ENCODE peak calls at places on chromosome 7, in four cellular contexts. One of them, this sample, is unnamed.

GRCh38 chr7:47792521-47793121 is 155.6 kb downstream of the PKD1L1 start:
- DNase-seq in endothelial cell of umbilical vein: peak
- DNase-seq in K562: peak
- DNase-seq in GM12878: no peak
- DNase-seq in this sample: no peak

GRCh38 chr7:131629203-131629871 is 72.9 kb upstream of the PODXL start:
- DNase-seq in endothelial cell of umbilical vein: peak
- DNase-seq in GM12878: no peak
- DNase-seq in K562: no peak
- DNase-seq in this sample: peak

GRCh38 chr7:105698531-105698930 is 117.2 kb upstream of the EFCAB10 start:
- DNase-seq in GM12878: no peak
- DNase-seq in K562: no peak
- DNase-seq in endothelial cell of umbilical vein: no peak
- DNase-seq in this sample: no peak

GRCh38 chr7:90540406-90540805 is 55.7 kb upstream of the CDK14 start:
- DNase-seq in endothelial cell of umbilical vein: no peak
- DNase-seq in GM12878: no peak
- DNase-seq in K562: no peak
- DNase-seq in this sample: no peak

GRCh38 chr7:73668103-73668937 is 689 bp downstream of the VPS37D start:
- DNase-seq in endothelial cell of umbilical vein: peak
- DNase-seq in K562: no peak
- DNase-seq in GM12878: no peak
- DNase-seq in this sample: no peak

GRCh38 chr7:71005109-71005508 is 126.8 kb upstream of the GALNT17 start:
- DNase-seq in endothelial cell of umbilical vein: no peak
- DNase-seq in K562: no peak
- DNase-seq in GM12878: no peak
- DNase-seq in this sample: no peak

GRCh38 chr7:134875867-134876266 is 96.4 kb downstream of the CALD1 start:
- DNase-seq in K562: no peak
- DNase-seq in GM12878: no peak
- DNase-seq in endothelial cell of umbilical vein: no peak
- DNase-seq in this sample: peak

GRCh38 chr7:1965579-1966294 is 267.0 kb downstream of the MAD1L1 start:
- DNase-seq in endothelial cell of umbilical vein: no peak
- DNase-seq in K562: no peak
- DNase-seq in GM12878: no peak
- DNase-seq in this sample: no peak

GRCh38 chr7:151429555-151430331 is 10.2 kb downstream of the CRYGN start:
- DNase-seq in K562: peak
- DNase-seq in GM12878: peak
- DNase-seq in endothelial cell of umbilical vein: no peak
- DNase-seq in this sample: peak

GRCh38 chr7:26208040-26208439 is 6.5 kb downstream of the CBX3 start:
- DNase-seq in GM12878: no peak
- DNase-seq in endothelial cell of umbilical vein: no peak
- DNase-seq in K562: no peak
- DNase-seq in this sample: no peak

GRCh38 chr7:14403587-14403986 is 414.1 kb upstream of the ETV1 start:
- DNase-seq in K562: no peak
- DNase-seq in endothelial cell of umbilical vein: no peak
- DNase-seq in GM12878: no peak
- DNase-seq in this sample: no peak

GRCh38 chr7:23410446-23411183 is 59.7 kb downstream of the IGF2BP3 start:
- DNase-seq in endothelial cell of umbilical vein: no peak
- DNase-seq in K562: no peak
- DNase-seq in GM12878: peak
- DNase-seq in this sample: no peak

GRCh38 chr7:143434660-143435059 is 8.6 kb upstream of the TAS2R60 start:
- DNase-seq in K562: peak
- DNase-seq in GM12878: no peak
- DNase-seq in endothelial cell of umbilical vein: no peak
- DNase-seq in this sample: peak

GRCh38 chr7:157937432-157937831 is 600.6 kb downstream of the DNAJB6 start:
- DNase-seq in GM12878: no peak
- DNase-seq in endothelial cell of umbilical vein: no peak
- DNase-seq in K562: no peak
- DNase-seq in this sample: no peak
- TF ChIP-seq FOS in GM12878: no peak
- TF ChIP-seq FOS in endothelial cell of umbilical vein: no peak
- TF ChIP-seq FOS in K562: no peak
- TF ChIP-seq FOS in this sample: no peak

DNA sequence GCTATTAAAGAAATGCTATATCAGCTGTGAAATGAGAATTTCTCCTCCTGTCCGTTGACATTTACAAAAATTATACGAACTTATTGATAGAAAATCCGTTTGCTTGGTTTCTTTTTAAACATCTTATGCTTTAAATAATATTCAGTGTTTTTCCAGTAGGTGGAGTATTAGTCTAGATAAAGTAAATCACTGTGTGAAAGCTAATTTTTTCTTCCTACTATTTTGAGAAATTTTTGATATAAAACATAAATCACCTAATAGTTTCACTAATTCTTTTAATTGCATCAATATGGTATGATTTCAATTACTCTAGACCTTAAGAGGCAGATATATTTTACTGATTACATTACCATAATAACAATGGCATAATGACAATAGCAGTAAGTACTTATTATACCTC is 335.2 kb upstream of the C7orf33 start:
- DNase-seq in K562: no peak
- DNase-seq in endothelial cell of umbilical vein: no peak
- DNase-seq in GM12878: no peak
- DNase-seq in this sample: no peak
- TF ChIP-seq FOS in K562: no peak
- TF ChIP-seq FOS in endothelial cell of umbilical vein: no peak
- TF ChIP-seq FOS in GM12878: no peak
- TF ChIP-seq FOS in this sample: no peak

DNA sequence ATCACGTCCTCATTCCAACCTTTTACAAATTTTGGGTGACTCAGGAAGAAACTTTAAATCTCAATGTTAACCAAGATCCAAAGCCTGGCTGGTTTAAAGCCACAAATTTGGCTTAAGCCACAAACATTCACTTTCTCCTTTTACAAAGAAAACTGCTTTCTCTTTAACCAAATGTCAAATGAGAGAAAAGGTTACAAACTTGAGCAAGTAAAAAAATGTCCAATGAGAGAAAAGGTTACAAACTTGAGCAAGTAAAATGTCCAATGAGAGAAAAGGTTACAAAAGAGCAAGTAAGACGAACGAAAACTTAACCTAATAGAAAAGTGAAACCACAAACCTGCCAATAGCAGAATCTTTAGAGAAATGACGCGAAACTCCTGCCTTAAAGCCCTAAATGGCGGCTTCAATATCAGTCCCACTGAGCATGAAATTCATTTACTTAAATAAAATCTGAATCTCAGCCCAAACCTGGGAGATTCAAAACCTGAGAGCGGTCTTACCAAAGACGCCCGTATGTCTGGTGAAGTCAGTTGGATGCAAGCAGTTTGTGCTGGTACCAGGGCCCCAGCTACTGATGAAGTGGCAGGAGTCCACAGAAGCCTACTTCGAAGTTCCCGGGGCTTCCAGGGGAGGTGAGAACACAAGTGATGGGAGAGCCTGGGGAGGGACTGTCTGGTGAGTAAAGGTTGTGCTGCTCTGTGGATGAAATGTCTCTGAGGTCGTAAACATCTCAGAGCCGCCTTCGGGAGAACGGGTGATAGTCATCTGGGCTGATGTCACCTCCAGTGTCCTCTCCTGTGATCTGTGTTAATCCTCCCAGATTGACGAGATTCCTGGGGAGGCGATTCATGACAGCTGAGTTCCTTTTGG is 74.6 kb downstream of the PAXIP1 start:
- DNase-seq in K562: peak
- DNase-seq in GM12878: peak
- DNase-seq in endothelial cell of umbilical vein: peak
- DNase-seq in this sample: peak
- TF ChIP-seq FOS in K562: peak
- TF ChIP-seq FOS in GM12878: peak
- TF ChIP-seq FOS in endothelial cell of umbilical vein: no peak
- TF ChIP-seq FOS in this sample: no peak

DNA sequence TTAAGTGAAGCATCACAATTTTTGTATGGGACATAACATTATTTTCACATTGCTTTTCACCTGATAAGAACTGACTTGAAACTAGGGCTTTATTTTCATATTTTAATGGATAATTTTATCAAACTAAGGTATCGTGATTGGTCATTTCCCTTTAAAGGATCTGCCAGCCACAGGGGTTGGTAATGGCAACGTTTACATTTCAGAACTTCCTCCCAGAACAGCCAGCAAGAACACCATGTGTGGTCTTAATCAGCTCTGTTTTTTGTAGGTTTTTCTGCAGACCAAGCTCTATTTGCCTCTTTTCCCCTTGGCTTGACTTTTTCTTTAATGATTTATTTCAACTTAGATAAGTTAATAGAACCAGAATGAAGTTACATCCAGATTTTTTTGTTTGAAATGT is 262.3 kb upstream of the CACNA2D1 start:
- DNase-seq in K562: no peak
- DNase-seq in GM12878: no peak
- DNase-seq in endothelial cell of umbilical vein: no peak
- DNase-seq in this sample: peak
- TF ChIP-seq FOS in K562: no peak
- TF ChIP-seq FOS in GM12878: no peak
- TF ChIP-seq FOS in endothelial cell of umbilical vein: no peak
- TF ChIP-seq FOS in this sample: no peak

DNA sequence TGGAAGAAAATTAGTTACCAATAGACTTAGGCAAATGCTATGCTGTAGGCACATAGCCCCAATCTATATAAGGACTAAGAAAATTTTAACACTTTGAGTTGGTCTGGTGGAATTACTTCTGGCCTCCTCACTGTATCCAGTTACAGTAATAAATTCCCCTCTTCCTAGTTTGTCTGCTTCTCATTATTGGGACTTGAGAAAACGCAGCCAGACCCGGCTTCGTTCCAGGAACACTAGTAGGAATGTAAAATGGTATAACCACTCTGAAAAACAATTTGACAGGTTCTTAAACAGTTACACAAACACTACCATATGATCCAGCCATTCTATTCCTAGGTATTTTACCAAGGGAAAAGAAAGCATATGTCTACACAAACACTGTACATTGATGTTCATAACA is 150.2 kb downstream of the VPS50 start:
- DNase-seq in GM12878: no peak
- DNase-seq in endothelial cell of umbilical vein: no peak
- DNase-seq in K562: no peak
- DNase-seq in this sample: no peak
- TF ChIP-seq FOS in GM12878: no peak
- TF ChIP-seq FOS in endothelial cell of umbilical vein: no peak
- TF ChIP-seq FOS in K562: no peak
- TF ChIP-seq FOS in this sample: no peak

GRCh38 chr7:4683884-4684565 is 1.9 kb downstream of the FOXK1 start:
- DNase-seq in GM12878: peak
- DNase-seq in endothelial cell of umbilical vein: peak
- DNase-seq in K562: peak
- DNase-seq in this sample: peak

GRCh38 chr7:4682621-4683042 is 537 bp downstream of the FOXK1 start:
- DNase-seq in K562: peak
- DNase-seq in endothelial cell of umbilical vein: peak
- DNase-seq in GM12878: no peak
- DNase-seq in this sample: peak

GRCh38 chr7:4681922-4682620 is at the start of gene FOXK1:
- DNase-seq in K562: peak
- DNase-seq in endothelial cell of umbilical vein: peak
- DNase-seq in GM12878: no peak
- DNase-seq in this sample: peak

GRCh38 chr7:4684826-4685225 is 2.7 kb downstream of the FOXK1 start:
- DNase-seq in endothelial cell of umbilical vein: no peak
- DNase-seq in GM12878: no peak
- DNase-seq in K562: no peak
- DNase-seq in this sample: no peak

GRCh38 chr7:4683043-4683883 is 1.2 kb downstream of the FOXK1 start:
- DNase-seq in endothelial cell of umbilical vein: no peak
- DNase-seq in K562: peak
- DNase-seq in GM12878: no peak
- DNase-seq in this sample: no peak
- TF ChIP-seq FOS in endothelial cell of umbilical vein: no peak
- TF ChIP-seq FOS in K562: no peak
- TF ChIP-seq FOS in GM12878: no peak
- TF ChIP-seq FOS in this sample: no peak